ENCODE peak calls at places on chromosomes 11 and 22, in six cellular contexts. A is mesenchymal stem cell, U is neuronal stem cell, Y is IMR-90, Z is H9, Q is H1. W is an unnamed sample.

GRCh38 chr22:24997023-24997422 is 44.5 kb downstream of the KIAA1671 start:
- DNase-seq in A (no peak), U (no peak), Y (no peak), Z (no peak), Q (no peak), W (peak; percentile 70)

GRCh38 chr22:43342347-43343261 is 568 bp downstream of the SCUBE1 start:
- DNase-seq in A (no peak), U (no peak), Y (no peak), Z (no peak), Q (no peak), W (no peak)

GRCh38 chr11:25992254-25992653 is 339.7 kb upstream of the ANO3 start:
- DNase-seq in A (no peak), U (no peak), Y (no peak), Z (no peak), Q (no peak), W (no peak)

GRCh38 chr11:105372214-105372613 is 232.6 kb upstream of the CARD18 start:
- DNase-seq in A (no peak), U (no peak), Y (no peak), Z (no peak), Q (no peak), W (no peak)

GRCh38 chr22:31728857-31729256 is 21.1 kb downstream of the PRR14L start:
- DNase-seq in A (no peak), U (no peak), Y (no peak), Z (no peak), Q (no peak), W (no peak)

GRCh38 chr22:50633771-50634170 is 5.8 kb upstream of the ARSA start:
- DNase-seq in A (no peak), U (no peak), Y (no peak), Z (no peak), Q (no peak), W (no peak)

GRCh38 chr11:41053894-41054293 is 405.6 kb downstream of the LRRC4C start:
- DNase-seq in A (no peak), U (no peak), Y (no peak), Z (no peak), Q (no peak), W (no peak)

GRCh38 chr11:64130618-64131017 is 35.3 kb downstream of the MACROD1 start:
- DNase-seq in A (no peak), U (no peak), Y (no peak), Z (no peak), Q (no peak), W (no peak)

GRCh38 chr11:95968585-95968984 is 44.7 kb upstream of the MTMR2 start:
- DNase-seq in A (no peak), U (no peak), Y (peak; percentile 12), Z (no peak), Q (no peak), W (no peak)

GRCh38 chr11:86370171-86370570 is 4.5 kb upstream of the CCDC81 start:
- DNase-seq in A (no peak), U (no peak), Y (no peak), Z (no peak), Q (no peak), W (no peak)

GRCh38 chr11:86594746-86595145 is 77.7 kb downstream of the ME3 start:
- DNase-seq in A (no peak), U (no peak), Y (peak; percentile 71), Z (peak; percentile 38), Q (no peak), W (peak; percentile 66)

GRCh38 chr11:118565062-118565461 is 669 bp downstream of the IFT46 start:
- DNase-seq in A (no peak), U (no peak), Y (no peak), Z (no peak), Q (no peak), W (no peak)

GRCh38 chr11:69823641-69824285 is 4.5 kb upstream of the FGF3 start:
- DNase-seq in A (no peak), U (no peak), Y (no peak), Z (no peak), Q (no peak), W (no peak)

GRCh38 chr11:112025682-112026081 is 474 bp downstream of the DLAT start:
- DNase-seq in A (peak; percentile 62), U (no peak), Y (peak; percentile 23), Z (no peak), Q (no peak), W (peak; percentile 41)

GRCh38 chr11:35579557-35580396 is 38.5 kb upstream of the FJX1 start:
- DNase-seq in A (peak; percentile 94), U (no peak), Y (peak; percentile 99), Z (no peak), Q (no peak), W (peak; percentile 59)

GRCh38 chr11:112963368-112963955 is 2.2 kb downstream of the NCAM1 start:
- DNase-seq in A (no peak), U (peak; percentile 72), Y (no peak), Z (no peak), Q (no peak), W (peak; percentile 10)

GRCh38 chr11:115237578-115237977 is 266.6 kb downstream of the CADM1 start:
- DNase-seq in A (no peak), U (no peak), Y (no peak), Z (no peak), Q (no peak), W (no peak)

GRCh38 chr11:82989628-82990404 is 81.9 kb downstream of the RAB30 start:
- DNase-seq in A (no peak), U (peak; percentile 29), Y (no peak), Z (no peak), Q (no peak), W (no peak)

GRCh38 chr11:82796970-82797594 is 63.4 kb upstream of the FAM181B start:
- DNase-seq in A (no peak), U (peak; percentile 21), Y (no peak), Z (no peak), Q (no peak), W (no peak)

DNA sequence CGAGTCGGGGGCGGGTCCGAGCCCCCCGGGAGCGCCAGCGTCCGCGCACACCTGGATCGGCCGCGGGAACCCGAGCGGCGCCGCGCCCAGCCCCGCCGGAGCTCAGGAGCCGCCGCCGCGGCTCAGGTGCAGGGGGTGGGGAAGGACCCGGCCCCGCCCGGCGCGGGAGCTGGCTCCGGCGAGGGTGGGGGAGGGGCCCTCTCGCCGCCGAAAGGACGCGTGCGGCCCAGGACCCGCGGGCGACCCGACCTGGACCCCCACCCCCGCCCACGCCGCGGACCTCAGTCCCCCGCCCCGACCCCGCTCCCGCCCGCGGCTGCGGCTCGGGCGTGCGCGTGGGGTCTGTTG is at the start of gene SHANK2:
- DNase-seq in A (no peak), U (no peak), Y (no peak), Z (peak; percentile 61), Q (no peak), W (peak; percentile 42)
- H4K8ac ChIP-seq in A (peak within 1 kb of the TSS; percentile 77), U (no peak within 1 kb of the TSS), Y (peak within 1 kb of the TSS; percentile 65), Z (no peak within 1 kb of the TSS), Q (peak within 1 kb of the TSS; percentile 19), W (no peak within 1 kb of the TSS)

DNA sequence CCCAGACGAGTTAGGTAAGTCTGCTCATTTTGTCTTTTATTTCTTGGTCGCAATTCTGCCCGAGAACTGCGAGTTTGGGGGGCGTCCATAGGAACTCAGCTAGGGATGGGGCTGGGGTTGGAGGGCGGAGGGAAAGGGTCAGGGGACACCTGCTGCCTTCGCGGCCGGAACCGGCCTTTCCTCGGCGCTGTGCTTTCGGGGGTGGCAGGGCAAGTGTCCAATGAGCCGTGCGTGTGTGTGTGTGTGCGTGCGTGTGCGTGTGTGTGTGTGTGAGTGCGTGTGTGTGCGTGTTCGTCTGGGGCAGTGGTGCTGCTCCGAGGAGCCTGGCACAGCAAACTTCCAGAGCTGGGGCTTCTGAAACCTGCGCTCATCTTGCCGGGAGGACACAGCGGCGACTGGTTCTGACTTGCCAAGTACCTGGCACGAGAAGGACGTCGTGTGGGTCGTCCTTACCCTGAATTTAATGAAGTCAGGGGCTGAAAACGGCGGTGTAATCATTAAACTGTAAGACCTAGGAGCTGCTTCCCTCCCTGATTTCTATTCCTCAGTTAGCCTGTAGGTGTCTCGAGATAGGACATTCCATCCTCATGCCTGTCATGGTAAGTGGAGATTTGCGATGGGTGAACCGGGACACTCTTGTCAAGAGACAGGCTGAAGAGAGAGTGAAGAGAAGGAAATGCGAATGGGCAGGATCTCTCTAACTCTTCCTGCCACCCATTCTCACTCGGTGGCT is 27.0 kb upstream of the AMOTL1 start:
- DNase-seq in A (peak; percentile 77), U (peak; percentile 49), Y (peak; percentile 69), Z (peak; percentile 47), Q (no peak), W (peak; percentile 94)
- H2BK15ac ChIP-seq in A (peak overlapping the region; percentile 46), U (no peak overlapping the region), Y (peak overlapping the region; percentile 31), Z (no peak overlapping the region), Q (peak overlapping the region; percentile 73), W (no peak overlapping the region)

GRCh38 chr22:38220653-38221386 is 19.0 kb downstream of the MAFF start:
- DNase-seq in A (no peak), U (no peak), Y (no peak), Z (no peak), Q (no peak), W (no peak)

GRCh38 chr22:38221407-38221806 is 19.6 kb downstream of the MAFF start:
- DNase-seq in A (no peak), U (no peak), Y (no peak), Z (no peak), Q (no peak), W (no peak)

GRCh38 chr22:38220163-38220562 is 18.4 kb downstream of the MAFF start:
- DNase-seq in A (no peak), U (no peak), Y (no peak), Z (no peak), Q (no peak), W (no peak)

GRCh38 chr22:38219644-38220043 is 17.9 kb downstream of the MAFF start:
- DNase-seq in A (no peak), U (no peak), Y (no peak), Z (no peak), Q (no peak), W (no peak)

GRCh38 chr22:38218661-38219331 is 17.0 kb downstream of the MAFF start:
- DNase-seq in A (peak; percentile 96), U (no peak), Y (peak; percentile 97), Z (peak; percentile 89), Q (peak; percentile 76), W (peak; percentile 93)
- H4K8ac ChIP-seq in A (peak overlapping the region; percentile 92), U (no peak overlapping the region), Y (peak overlapping the region; percentile 96), Z (no peak overlapping the region), Q (peak overlapping the region; percentile 60), W (no peak overlapping the region)

GRCh38 chr11:34143048-34143447 is 37.6 kb downstream of the NAT10 start:
- DNase-seq in A (no peak), U (no peak), Y (no peak), Z (no peak), Q (no peak), W (no peak)

GRCh38 chr11:34135439-34135838 is 30.0 kb downstream of the NAT10 start:
- DNase-seq in A (no peak), U (no peak), Y (no peak), Z (no peak), Q (no peak), W (no peak)

GRCh38 chr11:34139346-34139745 is 33.9 kb downstream of the NAT10 start:
- DNase-seq in A (no peak), U (no peak), Y (no peak), Z (no peak), Q (no peak), W (no peak)

GRCh38 chr11:34136420-34136819 is 31.0 kb downstream of the NAT10 start:
- DNase-seq in A (no peak), U (no peak), Y (no peak), Z (no peak), Q (no peak), W (no peak)

DNA sequence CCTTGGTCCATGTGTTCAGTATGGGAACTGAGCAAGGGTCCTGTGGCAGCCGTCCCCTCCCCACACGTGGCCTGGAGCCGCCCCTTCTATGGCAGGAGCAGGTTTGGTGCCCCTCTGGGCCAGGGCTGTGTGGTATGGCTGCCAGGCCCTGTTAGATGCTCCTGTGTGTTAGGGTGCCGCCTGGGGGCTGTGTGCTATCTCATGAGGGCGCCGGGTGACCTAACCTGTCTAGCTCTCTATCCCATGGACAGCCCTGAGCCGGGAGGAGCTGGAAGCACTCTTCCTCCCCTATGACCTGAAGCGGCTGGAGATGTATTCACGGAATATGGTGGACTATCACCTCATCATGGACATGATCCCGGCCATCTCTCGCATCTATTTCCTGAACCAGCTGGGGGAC is 34.7 kb downstream of the NAT10 start:
- DNase-seq in A (no peak), U (no peak), Y (no peak), Z (no peak), Q (no peak), W (no peak)
- H2BK15ac ChIP-seq in A (no peak overlapping the region), U (no peak overlapping the region), Y (no peak overlapping the region), Z (no peak overlapping the region), Q (no peak overlapping the region), W (no peak overlapping the region)